ENCODE peak calls at places on chromosome 22, in eight cellular contexts. A, V, J, K, L, I, M and Q are unnamed samples.

GRCh38 chr22:19470010-19470409 is 9.0 kb downstream of the UFD1 start:
- DNase-seq in V (no peak), K (no peak), A (no peak), J (no peak), L (no peak), I (no peak), M (no peak), Q (no peak)

GRCh38 chr22:38984224-38984623 is 2.1 kb downstream of the APOBEC3B start:
- DNase-seq in V (no peak), I (no peak), K (no peak), A (no peak), M (no peak), L (no peak), J (no peak), Q (no peak)

GRCh38 chr22:34105461-34106062 is 185.3 kb upstream of the LARGE1 start:
- DNase-seq in V (no peak), A (peak; percentile 31), M (peak; percentile 45), L (peak; percentile 56), K (peak; percentile 79), I (peak; percentile 82), J (no peak), Q (peak; percentile 73)

GRCh38 chr22:49954354-49954753 is 6.2 kb upstream of the PIM3 start:
- DNase-seq in J (no peak), M (no peak), A (peak; percentile 70), V (no peak), L (no peak), K (no peak), I (no peak), Q (no peak)

GRCh38 chr22:19853879-19854777 is 546 bp downstream of the GNB1L start:
- DNase-seq in L (no peak), M (no peak), K (no peak), J (no peak), A (peak; percentile 20), I (no peak), V (no peak), Q (no peak)

GRCh38 chr22:48943567-48944432 is 883.9 kb downstream of the BRD1 start:
- DNase-seq in V (no peak), I (peak; percentile 59), A (no peak), L (no peak), J (no peak), M (no peak), K (peak; percentile 68), Q (peak; percentile 66)

GRCh38 chr22:19463491-19464469 is 15.2 kb downstream of the UFD1 start:
- DNase-seq in L (no peak), M (no peak), V (no peak), I (no peak), A (no peak), J (no peak), K (no peak), Q (no peak)

GRCh38 chr22:47294222-47294532 is 531.7 kb downstream of the TBC1D22A start:
- DNase-seq in L (no peak), M (no peak), I (peak; percentile 1), A (peak; percentile 11), K (no peak), V (no peak), J (peak; percentile 48), Q (no peak)

GRCh38 chr22:17846326-17846992 is 72.2 kb upstream of the BID start:
- DNase-seq in M (peak; percentile 51), K (no peak), V (no peak), I (no peak), A (no peak), J (no peak), L (peak; percentile 8), Q (no peak)

GRCh38 chr22:17272511-17272991 is 53.3 kb upstream of the ADA2 start:
- DNase-seq in L (no peak), I (no peak), A (no peak), J (no peak), V (no peak), K (peak; percentile 72), M (no peak), Q (no peak)

GRCh38 chr22:17754233-17754925 is 19.9 kb downstream of the BID start:
- DNase-seq in J (no peak), A (no peak), M (no peak), I (no peak), L (no peak), K (peak; percentile 62), V (no peak), Q (no peak)

GRCh38 chr22:44344407-44344806 is 31.7 kb upstream of the SHISAL1 start:
- DNase-seq in L (no peak), K (no peak), I (no peak), M (no peak), J (no peak), V (no peak), A (no peak), Q (no peak)

GRCh38 chr22:44573451-44573850 is 75.4 kb upstream of the RTL6 start:
- DNase-seq in K (no peak), I (no peak), V (no peak), M (no peak), J (no peak), A (no peak), L (no peak), Q (peak; percentile 42)

GRCh38 chr22:42930810-42931420 is 73.8 kb upstream of the ARFGAP3 start:
- DNase-seq in M (no peak), A (no peak), L (no peak), V (no peak), J (no peak), I (no peak), K (no peak), Q (no peak)
- TF ChIP-seq CTCF in M (no peak), A (no peak), L (no peak), V (no peak), J (no peak), I (no peak), K (no peak), Q (no peak)

GRCh38 chr22:25100402-25100801 is 99.3 kb upstream of the CRYBB3 start:
- DNase-seq in L (no peak), J (no peak), V (no peak), K (no peak), A (no peak), M (no peak), I (no peak), Q (no peak)

GRCh38 chr22:25098445-25099081 is 101.1 kb upstream of the CRYBB3 start:
- DNase-seq in K (peak; percentile 56), M (no peak), I (no peak), L (no peak), J (no peak), V (no peak), A (no peak), Q (no peak)

GRCh38 chr22:25100972-25101371 is 98.7 kb upstream of the CRYBB3 start:
- DNase-seq in V (peak; percentile 70), M (no peak), J (no peak), A (no peak), I (no peak), K (peak; percentile 18), L (no peak), Q (no peak)

GRCh38 chr22:25097006-25097405 is 102.7 kb upstream of the CRYBB3 start:
- DNase-seq in I (no peak), V (no peak), M (no peak), J (no peak), A (no peak), K (no peak), L (no peak), Q (no peak)

DNA sequence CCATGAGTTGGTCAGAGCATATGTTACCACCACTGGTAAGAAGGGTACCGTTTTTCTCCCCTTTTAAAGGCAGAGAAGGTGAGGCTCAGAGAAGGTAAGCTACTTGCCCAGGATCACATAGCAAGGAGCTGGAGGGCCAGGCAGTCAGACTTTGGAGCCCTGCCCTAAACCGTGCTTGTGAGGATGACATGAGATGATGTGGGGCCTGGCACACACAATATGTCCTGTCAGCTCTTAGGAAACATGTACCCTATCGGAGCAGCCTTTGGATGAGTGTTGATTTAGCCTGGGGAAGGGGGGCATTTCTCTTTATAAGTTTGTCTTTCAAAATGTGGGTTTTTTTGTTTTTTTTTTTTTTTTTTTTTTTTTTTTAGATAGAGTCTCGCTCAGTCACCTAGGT is 100.5 kb upstream of the CRYBB3 start:
- DNase-seq in K (no peak), A (no peak), M (no peak), J (no peak), L (no peak), V (no peak), I (no peak), Q (no peak)
- TF ChIP-seq CTCF in K (no peak), A (no peak), M (no peak), J (no peak), L (no peak), V (no peak), I (no peak), Q (no peak)

GRCh38 chr22:29184886-29185575 is 20.7 kb upstream of the EMID1 start:
- DNase-seq in K (no peak), L (no peak), I (no peak), A (no peak), V (no peak), J (no peak), M (no peak), Q (no peak)
- TF ChIP-seq CTCF in K (no peak), L (no peak), I (no peak), A (no peak), V (no peak), J (no peak), M (no peak), Q (no peak)

GRCh38 chr22:37455896-37456295 is 28.6 kb upstream of the ELFN2 start:
- DNase-seq in M (no peak), I (peak; percentile 88), K (peak; percentile 75), L (no peak), V (no peak), A (no peak), J (no peak), Q (no peak)
- TF ChIP-seq CTCF in M (no peak), I (no peak), K (no peak), L (no peak), V (no peak), A (no peak), J (no peak), Q (no peak)

DNA sequence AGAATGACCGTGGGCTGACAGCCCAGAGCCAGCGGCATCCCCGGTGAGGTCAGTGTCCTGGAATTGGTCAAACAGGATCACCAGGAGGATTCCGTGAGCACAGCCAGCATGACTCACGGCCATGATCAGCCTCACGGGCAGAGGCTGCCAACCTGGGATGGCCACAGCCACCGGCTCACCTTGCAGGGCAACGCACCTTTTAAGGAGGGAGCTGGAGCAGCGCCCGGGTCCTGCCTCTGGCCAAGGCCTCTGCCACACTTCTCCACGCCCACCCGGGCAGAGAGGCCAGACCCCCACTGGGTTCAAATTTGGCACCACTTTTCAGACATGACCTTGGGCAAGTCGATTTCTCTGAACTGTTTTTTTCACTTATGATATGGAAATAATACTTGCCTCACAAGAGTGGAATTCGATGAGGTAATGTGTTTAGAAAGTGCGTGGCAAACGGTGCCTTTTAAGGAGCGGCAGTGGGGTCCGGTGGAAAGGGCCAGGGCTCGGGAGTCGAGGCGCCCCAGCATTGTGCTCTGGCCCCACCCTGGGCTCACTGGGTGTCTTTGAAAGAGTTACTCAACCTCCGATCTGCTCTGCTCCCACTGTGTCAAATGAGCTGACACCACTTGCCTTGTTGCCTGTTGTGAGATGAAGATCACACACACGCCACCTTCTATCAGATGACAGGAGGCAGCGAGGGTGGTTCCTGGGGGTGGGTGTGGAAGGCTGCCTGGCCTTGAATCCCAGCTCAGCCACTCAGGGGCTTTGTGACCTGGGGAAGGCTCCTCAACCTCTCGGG is 16.0 kb downstream of the TXN2 start:
- DNase-seq in K (no peak), I (no peak), A (peak; percentile 87), V (peak; percentile 91), L (no peak), J (peak; percentile 87), M (peak; percentile 76), Q (no peak)
- TF ChIP-seq CTCF in K (no peak), I (no peak), A (no peak), V (no peak), L (no peak), J (no peak), M (no peak), Q (no peak)